ENCODE peak calls at places on chromosomes 13 and 19, in six cellular contexts. One of them, this sample, is unnamed.

GRCh38 chr13:111666377-111666776 is 345.9 kb downstream of the TEX29 start:
- DNase-seq in OCI-LY7: no peak
- DNase-seq in A673: no peak
- DNase-seq in stomach: no peak
- DNase-seq in cardiac fibroblast: no peak
- DNase-seq in tibial nerve: no peak
- DNase-seq in this sample: no peak

GRCh38 chr13:63041640-63042414 is 1626.2 kb upstream of the PCDH20 start:
- DNase-seq in stomach: no peak
- DNase-seq in OCI-LY7: no peak
- DNase-seq in tibial nerve: no peak
- DNase-seq in cardiac fibroblast: peak; percentile 10
- DNase-seq in A673: no peak
- DNase-seq in this sample: no peak

GRCh38 chr13:25738797-25739196 is 313.0 kb downstream of the SHISA2 start:
- DNase-seq in tibial nerve: no peak
- DNase-seq in cardiac fibroblast: no peak
- DNase-seq in A673: no peak
- DNase-seq in OCI-LY7: no peak
- DNase-seq in stomach: no peak
- DNase-seq in this sample: no peak

GRCh38 chr19:12899891-12900518 is 9.0 kb downstream of the GCDH start:
- DNase-seq in cardiac fibroblast: no peak
- DNase-seq in stomach: no peak
- DNase-seq in tibial nerve: no peak
- DNase-seq in A673: no peak
- DNase-seq in OCI-LY7: no peak
- DNase-seq in this sample: peak; percentile 76

GRCh38 chr13:21076265-21076653 is 14.9 kb upstream of the LATS2 start:
- DNase-seq in stomach: no peak
- DNase-seq in cardiac fibroblast: no peak
- DNase-seq in A673: no peak
- DNase-seq in OCI-LY7: no peak
- DNase-seq in tibial nerve: no peak
- DNase-seq in this sample: peak; percentile 38

GRCh38 chr13:97539651-97540230 is 105.8 kb downstream of the RAP2A start:
- DNase-seq in tibial nerve: no peak
- DNase-seq in stomach: no peak
- DNase-seq in A673: peak; percentile 64
- DNase-seq in cardiac fibroblast: peak; percentile 41
- DNase-seq in OCI-LY7: no peak
- DNase-seq in this sample: no peak

GRCh38 chr19:1922803-1923202 is 17.6 kb downstream of the ADAT3 start:
- DNase-seq in cardiac fibroblast: no peak
- DNase-seq in stomach: no peak
- DNase-seq in OCI-LY7: no peak
- DNase-seq in tibial nerve: no peak
- DNase-seq in A673: no peak
- DNase-seq in this sample: no peak

GRCh38 chr13:40316301-40316700 is 350.1 kb downstream of the FOXO1 start:
- DNase-seq in OCI-LY7: no peak
- DNase-seq in cardiac fibroblast: no peak
- DNase-seq in tibial nerve: no peak
- DNase-seq in stomach: no peak
- DNase-seq in A673: no peak
- DNase-seq in this sample: peak; percentile 41

GRCh38 chr19:6209233-6209632 is 70.5 kb downstream of the MLLT1 start:
- DNase-seq in tibial nerve: no peak
- DNase-seq in A673: no peak
- DNase-seq in OCI-LY7: no peak
- DNase-seq in cardiac fibroblast: no peak
- DNase-seq in stomach: no peak
- DNase-seq in this sample: no peak

GRCh38 chr19:13817018-13817614 is 21.9 kb downstream of the ZSWIM4 start:
- DNase-seq in A673: no peak
- DNase-seq in OCI-LY7: peak; percentile 11
- DNase-seq in tibial nerve: no peak
- DNase-seq in cardiac fibroblast: no peak
- DNase-seq in stomach: peak; percentile 74
- DNase-seq in this sample: peak; percentile 30

GRCh38 chr19:7191946-7192691 is 102.1 kb downstream of the INSR start:
- DNase-seq in A673: no peak
- DNase-seq in cardiac fibroblast: no peak
- DNase-seq in OCI-LY7: no peak
- DNase-seq in stomach: no peak
- DNase-seq in tibial nerve: no peak
- DNase-seq in this sample: peak; percentile 74

GRCh38 chr13:44160549-44161278 is 212.9 kb upstream of the SERP2 start:
- DNase-seq in stomach: no peak
- DNase-seq in cardiac fibroblast: no peak
- DNase-seq in A673: no peak
- DNase-seq in tibial nerve: no peak
- DNase-seq in OCI-LY7: no peak
- DNase-seq in this sample: no peak

GRCh38 chr19:32372726-32373613 is 27.6 kb downstream of the ZNF507 start:
- DNase-seq in A673: no peak
- DNase-seq in OCI-LY7: no peak
- DNase-seq in stomach: no peak
- DNase-seq in tibial nerve: no peak
- DNase-seq in cardiac fibroblast: peak; percentile 44
- DNase-seq in this sample: no peak

GRCh38 chr13:112169941-112170822 is 103.2 kb downstream of the SOX1 start:
- DNase-seq in A673: no peak
- DNase-seq in OCI-LY7: no peak
- DNase-seq in tibial nerve: no peak
- DNase-seq in stomach: no peak
- DNase-seq in cardiac fibroblast: no peak
- DNase-seq in this sample: no peak

GRCh38 chr19:5804516-5805464 is at the start of gene NRTN:
- DNase-seq in A673: peak; percentile 61
- DNase-seq in cardiac fibroblast: no peak
- DNase-seq in OCI-LY7: peak; percentile 67
- DNase-seq in stomach: peak; percentile 69
- DNase-seq in tibial nerve: no peak
- DNase-seq in this sample: peak; percentile 58

GRCh38 chr19:11198175-11198534 is 810 bp upstream of the KANK2 start:
- DNase-seq in A673: no peak
- DNase-seq in OCI-LY7: no peak
- DNase-seq in tibial nerve: no peak
- DNase-seq in stomach: no peak
- DNase-seq in cardiac fibroblast: no peak
- DNase-seq in this sample: no peak

GRCh38 chr13:39105110-39105509 is 66.9 kb downstream of the NHLRC3 start:
- DNase-seq in cardiac fibroblast: peak; percentile 25
- DNase-seq in A673: peak; percentile 24
- DNase-seq in tibial nerve: no peak
- DNase-seq in OCI-LY7: no peak
- DNase-seq in stomach: no peak
- DNase-seq in this sample: no peak

GRCh38 chr19:16040642-16041041 is 35.7 kb upstream of the TPM4 start:
- DNase-seq in A673: no peak
- DNase-seq in tibial nerve: no peak
- DNase-seq in cardiac fibroblast: peak; percentile 79
- DNase-seq in stomach: no peak
- DNase-seq in OCI-LY7: no peak
- DNase-seq in this sample: no peak

GRCh38 chr19:31315621-31316011 is 33.6 kb downstream of the TSHZ3 start:
- DNase-seq in OCI-LY7: no peak
- DNase-seq in A673: no peak
- DNase-seq in tibial nerve: no peak
- DNase-seq in cardiac fibroblast: no peak
- DNase-seq in stomach: no peak
- DNase-seq in this sample: no peak

GRCh38 chr13:46297338-46297737 is 85.6 kb downstream of the LRRC63 start:
- DNase-seq in A673: no peak
- DNase-seq in tibial nerve: no peak
- DNase-seq in stomach: no peak
- DNase-seq in cardiac fibroblast: peak; percentile 38
- DNase-seq in OCI-LY7: no peak
- DNase-seq in this sample: no peak

GRCh38 chr19:8445488-8446001 is 770 bp downstream of the HNRNPM start:
- DNase-seq in tibial nerve: no peak
- DNase-seq in stomach: peak; percentile 67
- DNase-seq in A673: peak; percentile 39
- DNase-seq in OCI-LY7: peak; percentile 53
- DNase-seq in cardiac fibroblast: peak; percentile 36
- DNase-seq in this sample: peak; percentile 53

GRCh38 chr19:34504809-34505291 is 23.3 kb downstream of the WTIP start:
- DNase-seq in tibial nerve: no peak
- DNase-seq in stomach: no peak
- DNase-seq in OCI-LY7: no peak
- DNase-seq in A673: no peak
- DNase-seq in cardiac fibroblast: no peak
- DNase-seq in this sample: no peak

GRCh38 chr13:99617474-99618255 is 116.4 kb downstream of the TM9SF2 start:
- DNase-seq in stomach: no peak
- DNase-seq in A673: peak; percentile 76
- DNase-seq in OCI-LY7: peak; percentile 17
- DNase-seq in tibial nerve: peak; percentile 30
- DNase-seq in cardiac fibroblast: peak; percentile 66
- DNase-seq in this sample: peak; percentile 48
- TF ChIP-seq CTCF in stomach: no peak
- TF ChIP-seq CTCF in A673: peak; percentile 85
- TF ChIP-seq CTCF in OCI-LY7: peak; percentile 69
- TF ChIP-seq CTCF in tibial nerve: peak; percentile 29
- TF ChIP-seq CTCF in cardiac fibroblast: peak; percentile 82
- TF ChIP-seq CTCF in this sample: peak; percentile 59

GRCh38 chr13:27619711-27620376 is 485 bp downstream of the LNX2 start:
- DNase-seq in A673: peak; percentile 43
- DNase-seq in tibial nerve: peak; percentile 15
- DNase-seq in stomach: no peak
- DNase-seq in OCI-LY7: peak; percentile 68
- DNase-seq in cardiac fibroblast: peak; percentile 33
- DNase-seq in this sample: peak; percentile 52
- TF ChIP-seq CTCF in A673: peak; percentile 18
- TF ChIP-seq CTCF in tibial nerve: peak; percentile 13
- TF ChIP-seq CTCF in stomach: peak; percentile 36
- TF ChIP-seq CTCF in OCI-LY7: peak; percentile 43
- TF ChIP-seq CTCF in cardiac fibroblast: no peak
- TF ChIP-seq CTCF in this sample: peak; percentile 42

GRCh38 chr13:79631260-79631659 is 150.3 kb downstream of the NDFIP2 start:
- DNase-seq in cardiac fibroblast: peak; percentile 73
- DNase-seq in stomach: no peak
- DNase-seq in OCI-LY7: no peak
- DNase-seq in A673: peak; percentile 87
- DNase-seq in tibial nerve: no peak
- DNase-seq in this sample: no peak
- TF ChIP-seq CTCF in cardiac fibroblast: peak; percentile 3
- TF ChIP-seq CTCF in stomach: no peak
- TF ChIP-seq CTCF in OCI-LY7: no peak
- TF ChIP-seq CTCF in A673: peak; percentile 53
- TF ChIP-seq CTCF in tibial nerve: no peak
- TF ChIP-seq CTCF in this sample: no peak

GRCh38 chr13:70310720-70311119 is 202.5 kb upstream of the KLHL1 start:
- DNase-seq in cardiac fibroblast: no peak
- DNase-seq in tibial nerve: no peak
- DNase-seq in OCI-LY7: peak; percentile 0
- DNase-seq in A673: peak; percentile 47
- DNase-seq in stomach: peak; percentile 39
- DNase-seq in this sample: no peak
- TF ChIP-seq CTCF in cardiac fibroblast: no peak
- TF ChIP-seq CTCF in tibial nerve: no peak
- TF ChIP-seq CTCF in OCI-LY7: peak; percentile 58
- TF ChIP-seq CTCF in A673: peak; percentile 48
- TF ChIP-seq CTCF in stomach: peak; percentile 28
- TF ChIP-seq CTCF in this sample: no peak

DNA sequence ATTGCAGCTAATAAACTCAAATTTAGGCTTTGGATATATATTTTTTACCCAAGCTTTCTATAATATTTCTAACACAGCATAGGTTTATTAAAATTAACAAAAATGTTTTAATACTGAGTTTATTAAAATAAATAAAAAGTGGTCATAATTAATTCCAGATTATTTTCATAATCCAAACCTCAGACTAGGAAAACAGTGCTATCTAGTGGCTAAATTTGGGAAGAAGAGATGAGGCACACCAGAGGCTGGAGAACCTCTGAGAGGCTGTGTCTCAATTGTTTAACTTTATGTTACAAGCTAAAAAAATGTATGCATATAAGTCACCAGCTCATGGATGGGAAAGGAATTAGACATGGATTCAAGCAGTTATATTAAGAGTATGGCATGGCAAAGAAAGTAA is 392.5 kb downstream of the DIAPH3 start:
- DNase-seq in OCI-LY7: no peak
- DNase-seq in A673: peak; percentile 73
- DNase-seq in stomach: no peak
- DNase-seq in cardiac fibroblast: peak; percentile 57
- DNase-seq in tibial nerve: no peak
- DNase-seq in this sample: no peak
- TF ChIP-seq CTCF in OCI-LY7: peak; percentile 62
- TF ChIP-seq CTCF in A673: peak; percentile 80
- TF ChIP-seq CTCF in stomach: peak; percentile 40
- TF ChIP-seq CTCF in cardiac fibroblast: peak; percentile 66
- TF ChIP-seq CTCF in tibial nerve: peak; percentile 23
- TF ChIP-seq CTCF in this sample: no peak

GRCh38 chr13:91381371-91381770 is 17.1 kb upstream of the GPC5 start:
- DNase-seq in OCI-LY7: peak; percentile 65
- DNase-seq in stomach: no peak
- DNase-seq in tibial nerve: no peak
- DNase-seq in A673: peak; percentile 38
- DNase-seq in cardiac fibroblast: peak; percentile 32
- DNase-seq in this sample: no peak
- TF ChIP-seq CTCF in OCI-LY7: no peak
- TF ChIP-seq CTCF in stomach: no peak
- TF ChIP-seq CTCF in tibial nerve: no peak
- TF ChIP-seq CTCF in A673: peak; percentile 52
- TF ChIP-seq CTCF in cardiac fibroblast: peak; percentile 25
- TF ChIP-seq CTCF in this sample: no peak

GRCh38 chr19:51352783-51353360 is 10.9 kb upstream of the VSIG10L start:
- DNase-seq in OCI-LY7: no peak
- DNase-seq in cardiac fibroblast: no peak
- DNase-seq in stomach: no peak
- DNase-seq in A673: no peak
- DNase-seq in tibial nerve: no peak
- DNase-seq in this sample: no peak
- TF ChIP-seq CTCF in OCI-LY7: no peak
- TF ChIP-seq CTCF in cardiac fibroblast: no peak
- TF ChIP-seq CTCF in stomach: no peak
- TF ChIP-seq CTCF in A673: no peak
- TF ChIP-seq CTCF in tibial nerve: no peak
- TF ChIP-seq CTCF in this sample: no peak

DNA sequence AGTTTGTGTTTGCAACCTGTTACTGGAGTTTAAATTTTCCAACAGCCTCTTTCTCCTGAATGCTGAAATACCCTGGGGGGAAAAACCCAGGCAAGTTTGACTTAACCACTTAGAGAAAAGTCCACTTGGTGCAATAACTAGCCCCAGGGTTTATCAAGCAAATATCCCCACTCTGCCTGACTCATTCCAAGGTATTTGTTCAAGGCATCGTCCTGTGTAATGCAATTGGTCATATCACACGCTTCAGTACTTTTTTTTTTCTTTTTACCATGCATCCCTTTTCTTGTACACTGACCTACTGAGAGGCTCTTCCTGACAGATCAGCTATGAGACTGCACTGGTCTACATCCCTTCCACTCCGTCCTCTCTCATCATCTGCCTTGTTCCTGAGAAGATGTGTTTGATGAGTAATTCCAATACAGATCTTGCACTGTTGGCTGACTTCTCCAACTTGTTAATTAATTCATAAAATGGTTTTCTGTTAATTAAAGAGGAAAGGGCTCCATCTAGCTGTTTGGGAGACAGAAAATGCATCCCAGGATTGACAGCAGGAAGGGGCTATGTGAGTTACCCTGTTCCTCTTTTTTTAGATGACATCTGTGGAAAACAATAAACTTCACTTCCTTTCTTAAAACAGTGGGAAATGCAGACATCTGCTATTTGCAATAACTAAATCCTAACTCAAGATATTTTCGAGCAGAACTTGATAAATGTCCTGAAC is 212.6 kb upstream of the IRS2 start:
- DNase-seq in tibial nerve: no peak
- DNase-seq in stomach: no peak
- DNase-seq in cardiac fibroblast: peak; percentile 87
- DNase-seq in A673: peak; percentile 16
- DNase-seq in OCI-LY7: no peak
- DNase-seq in this sample: no peak
- TF ChIP-seq CTCF in tibial nerve: no peak
- TF ChIP-seq CTCF in stomach: no peak
- TF ChIP-seq CTCF in cardiac fibroblast: no peak
- TF ChIP-seq CTCF in A673: peak; percentile 32
- TF ChIP-seq CTCF in OCI-LY7: no peak
- TF ChIP-seq CTCF in this sample: no peak

This sample was measured in activated CD8-positive, alpha-beta T cell treated with anti-CD3 and anti-CD28 coated beads for 36 hours.